ENCODE peak calls at places on chromosomes 7 and 10, in eight cellular contexts. N is heart left ventricle, C is tibial nerve, B is A549, J is K562, K is GM12891, P is stomach, Q is uterus. Y is an unnamed sample.

GRCh38 chr7:76133164-76133775 is 68.4 kb upstream of the SRRM3 start:
- DNase-seq in N (no peak), C (no peak), B (no peak), J (no peak), K (no peak), P (no peak), Q (no peak), Y (no peak)

GRCh38 chr7:4806983-4807625 is 31.7 kb downstream of the AP5Z1 start:
- DNase-seq in N (no peak), C (no peak), B (no peak), J (no peak), K (no peak), P (no peak), Q (no peak), Y (no peak)

GRCh38 chr10:3255086-3255485 is 82.5 kb upstream of the PITRM1 start:
- DNase-seq in N (no peak), C (no peak), B (no peak), J (no peak), K (no peak), P (peak; percentile 20), Q (no peak), Y (no peak)

GRCh38 chr10:70135684-70136083 is 3.1 kb upstream of the AIFM2 start:
- DNase-seq in N (peak; percentile 11), C (no peak), B (no peak), J (no peak), K (no peak), P (peak; percentile 20), Q (peak; percentile 5), Y (no peak)

GRCh38 chr10:17326377-17326776 is 98.3 kb downstream of the VIM start:
- DNase-seq in N (no peak), C (no peak), B (no peak), J (no peak), K (no peak), P (no peak), Q (no peak), Y (no peak)

GRCh38 chr7:2110586-2111396 is 122.0 kb downstream of the MAD1L1 start:
- DNase-seq in N (no peak), C (no peak), B (no peak), J (no peak), K (no peak), P (peak; percentile 31), Q (no peak), Y (no peak)

GRCh38 chr10:115861864-115862263 is 411.1 kb downstream of the GFRA1 start:
- DNase-seq in N (no peak), C (no peak), B (peak; percentile 12), J (no peak), K (no peak), P (no peak), Q (no peak), Y (peak; percentile 23)

GRCh38 chr7:2894118-2894940 is 50.2 kb upstream of the GNA12 start:
- DNase-seq in N (no peak), C (no peak), B (no peak), J (no peak), K (peak; percentile 64), P (peak; percentile 32), Q (no peak), Y (no peak)

GRCh38 chr10:10816453-10816852 is 201.2 kb upstream of the CELF2 start:
- DNase-seq in N (no peak), C (no peak), B (no peak), J (no peak), K (no peak), P (no peak), Q (no peak), Y (no peak)

GRCh38 chr7:154910125-154910524 is 92.8 kb downstream of the PAXIP1 start:
- DNase-seq in N (no peak), C (no peak), B (no peak), J (no peak), K (no peak), P (no peak), Q (no peak), Y (no peak)

GRCh38 chr7:88614736-88615135 is 144.8 kb upstream of the ZNF804B start:
- DNase-seq in N (no peak), C (no peak), B (no peak), J (no peak), K (no peak), P (no peak), Q (no peak), Y (no peak)

GRCh38 chr7:88615336-88615735 is 144.2 kb upstream of the ZNF804B start:
- DNase-seq in N (no peak), C (no peak), B (no peak), J (no peak), K (no peak), P (no peak), Q (no peak), Y (no peak)

GRCh38 chr7:88610942-88611341 is 148.6 kb upstream of the ZNF804B start:
- DNase-seq in N (no peak), C (no peak), B (no peak), J (no peak), K (no peak), P (no peak), Q (no peak), Y (no peak)
- TF ChIP-seq POLR2A in N (no peak), C (no peak), B (no peak), J (no peak), K (no peak), P (no peak), Q (no peak), Y (no peak)

DNA sequence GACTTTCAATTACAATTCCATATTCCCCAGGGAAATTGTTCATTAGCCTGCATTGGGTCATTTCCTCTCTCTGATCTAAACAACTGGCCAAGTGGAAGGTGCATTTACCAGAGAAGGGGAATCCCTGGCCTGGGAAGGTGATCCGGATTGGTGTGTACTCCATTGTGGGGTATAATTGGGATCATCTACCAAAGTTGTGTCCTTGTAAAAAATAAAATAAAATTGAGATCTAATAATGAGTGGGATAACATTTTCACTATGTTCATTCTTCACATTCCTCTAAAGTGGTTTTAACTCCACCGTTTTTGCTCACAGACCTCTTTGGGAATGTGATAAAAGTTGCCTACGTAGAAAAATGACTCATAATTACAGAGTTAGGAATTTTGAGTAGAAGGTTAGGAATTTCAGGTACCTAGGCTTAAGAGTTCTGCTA is 22.8 kb downstream of the ARL5B start:
- DNase-seq in N (no peak), C (no peak), B (peak; percentile 30), J (no peak), K (no peak), P (no peak), Q (no peak), Y (no peak)
- TF ChIP-seq POLR2A in N (no peak), C (no peak), B (no peak), J (no peak), K (no peak), P (no peak), Q (no peak), Y (no peak)

GRCh38 chr10:86353506-86354485 is 12.8 kb downstream of the GRID1 start:
- DNase-seq in N (no peak), C (no peak), B (no peak), J (no peak), K (no peak), P (no peak), Q (no peak), Y (no peak)

GRCh38 chr10:86356306-86356705 is 10.3 kb downstream of the GRID1 start:
- DNase-seq in N (no peak), C (no peak), B (no peak), J (no peak), K (no peak), P (no peak), Q (no peak), Y (no peak)

GRCh38 chr10:86354761-86355540 is 11.6 kb downstream of the GRID1 start:
- DNase-seq in N (no peak), C (no peak), B (no peak), J (no peak), K (no peak), P (no peak), Q (no peak), Y (no peak)

GRCh38 chr10:86357041-86357440 is 9.6 kb downstream of the GRID1 start:
- DNase-seq in N (no peak), C (no peak), B (no peak), J (no peak), K (no peak), P (no peak), Q (no peak), Y (no peak)

GRCh38 chr10:86355571-86356038 is 11.0 kb downstream of the GRID1 start:
- DNase-seq in N (peak; percentile 74), C (peak; percentile 62), B (no peak), J (no peak), K (no peak), P (no peak), Q (no peak), Y (no peak)
- TF ChIP-seq POLR2A in N (no peak), C (no peak), B (no peak), J (no peak), K (no peak), P (no peak), Q (no peak), Y (no peak)

GRCh38 chr7:151083071-151083823 is at the start of gene TMUB1:
- DNase-seq in N (peak; percentile 85), C (peak; percentile 53), B (peak; percentile 64), J (peak; percentile 80), K (peak; percentile 79), P (peak; percentile 84), Q (peak; percentile 78), Y (peak; percentile 76)
- TF ChIP-seq POLR2A in N (peak; percentile 75), C (no peak), B (peak; percentile 7), J (no peak), K (no peak), P (no peak), Q (peak; percentile 27), Y (peak; percentile 43)

GRCh38 chr10:130553846-130554245 is 417.7 kb downstream of the GLRX3 start:
- DNase-seq in N (no peak), C (no peak), B (no peak), J (no peak), K (no peak), P (no peak), Q (no peak), Y (no peak)
- TF ChIP-seq POLR2A in N (no peak), C (no peak), B (no peak), J (no peak), K (no peak), P (no peak), Q (no peak), Y (no peak)

GRCh38 chr7:130942211-130942964 is 208.4 kb upstream of the KLF14 start:
- DNase-seq in N (no peak), C (peak; percentile 76), B (peak; percentile 76), J (peak; percentile 59), K (no peak), P (peak; percentile 48), Q (peak; percentile 61), Y (no peak)
- TF ChIP-seq POLR2A in N (no peak), C (peak; percentile 54), B (no peak), J (no peak), K (peak; percentile 63), P (no peak), Q (peak; percentile 35), Y (no peak)

Y was measured in H54.